ENCODE peak calls at places on chromosomes 5 and 9, in seven cellular contexts. T is dorsolateral prefrontal cortex, L is endothelial cell, G is A549, K is neural crest cell, E is fibroblast of lung, Z is mammary epithelial cell. A is an unnamed sample.
A peak's percentile ranks its signal among the peaks of the same experiment; 100 is the strongest.

GRCh38 chr5:173232499-173233346 is 2.3 kb downstream of the NKX2-5 start:
- DNase-seq in T (no peak), L (peak; percentile 43), G (no peak), K (no peak), E (no peak), Z (no peak), A (peak; percentile 78)

GRCh38 chr5:36861820-36862219 is 14.7 kb upstream of the NIPBL start:
- DNase-seq in T (no peak), L (no peak), G (no peak), K (no peak), E (peak; percentile 36), Z (no peak), A (no peak)

GRCh38 chr5:133130387-133131118 is 78.7 kb downstream of the HSPA4 start:
- DNase-seq in T (no peak), L (no peak), G (no peak), K (no peak), E (no peak), Z (peak; percentile 47), A (no peak)

GRCh38 chr9:134560206-134560605 is 81.4 kb upstream of the COL5A1 start:
- DNase-seq in T (no peak), L (no peak), G (no peak), K (no peak), E (no peak), Z (no peak), A (peak; percentile 12)

GRCh38 chr5:135189024-135189423 is 155.0 kb upstream of the PITX1 start:
- DNase-seq in T (no peak), L (no peak), G (no peak), K (no peak), E (no peak), Z (no peak), A (no peak)

GRCh38 chr5:176797456-176798093 is 12.8 kb upstream of the UNC5A start:
- DNase-seq in T (no peak), L (no peak), G (no peak), K (no peak), E (no peak), Z (no peak), A (no peak)

GRCh38 chr9:127546125-127546832 is 65.8 kb upstream of the STXBP1 start:
- DNase-seq in T (no peak), L (no peak), G (peak; percentile 49), K (no peak), E (no peak), Z (no peak), A (no peak)

GRCh38 chr5:151408633-151409243 is 38.7 kb upstream of the SLC36A1 start:
- DNase-seq in T (no peak), L (no peak), G (peak; percentile 23), K (no peak), E (no peak), Z (no peak), A (no peak)

GRCh38 chr5:31361234-31361633 is 167.7 kb downstream of the CDH6 start:
- DNase-seq in T (no peak), L (no peak), G (no peak), K (no peak), E (peak; percentile 63), Z (peak; percentile 57), A (no peak)

GRCh38 chr5:33400675-33401074 is 40.1 kb upstream of the TARS1 start:
- DNase-seq in T (no peak), L (peak; percentile 7), G (no peak), K (no peak), E (no peak), Z (no peak), A (no peak)

GRCh38 chr5:170138273-170138672 is 32.6 kb downstream of the FOXI1 start:
- DNase-seq in T (no peak), L (no peak), G (no peak), K (no peak), E (no peak), Z (no peak), A (no peak)

GRCh38 chr9:92964607-92964975 is 17.3 kb downstream of the FGD3 start:
- DNase-seq in T (no peak), L (no peak), G (no peak), K (no peak), E (no peak), Z (no peak), A (peak; percentile 41)

DNA sequence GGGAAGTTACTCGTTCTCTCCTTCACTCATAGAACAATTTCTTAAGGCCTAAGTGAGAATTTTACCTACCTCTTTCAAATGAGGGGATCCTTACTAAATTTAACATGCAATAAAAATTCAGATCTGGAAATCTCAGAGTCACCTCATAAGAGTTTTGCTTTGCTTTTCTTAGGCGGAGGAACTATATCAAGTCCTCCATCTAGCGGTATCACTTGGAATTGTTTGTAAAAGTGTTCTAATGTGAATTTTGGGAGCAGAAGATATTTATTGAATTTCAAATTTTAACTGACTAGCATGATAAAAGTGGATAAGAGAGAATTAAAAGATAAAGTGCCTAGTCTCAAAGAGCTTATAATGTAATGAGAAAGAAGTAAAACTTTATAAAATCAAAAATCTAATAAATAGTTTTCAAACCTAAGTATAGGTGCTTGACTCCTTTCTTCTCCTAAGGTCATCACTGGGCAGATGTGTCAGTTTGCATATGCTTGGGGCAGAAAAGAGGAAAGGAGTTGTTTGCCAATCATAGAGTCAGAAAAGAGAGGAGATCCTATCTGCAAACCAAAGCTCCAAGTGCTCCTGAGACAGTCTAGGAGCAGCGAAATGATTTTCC is 145.7 kb upstream of the DAB2 start:
- DNase-seq in T (no peak), L (no peak), G (peak; percentile 50), K (no peak), E (peak; percentile 70), Z (peak; percentile 28), A (no peak)
- TF ChIP-seq CTCF in T (peak; percentile 53), L (peak; percentile 76), G (peak; percentile 80), K (peak; percentile 76), E (peak; percentile 50), Z (peak; percentile 69), A (peak; percentile 87)

GRCh38 chr5:175713930-175714329 is 56.1 kb downstream of the HRH2 start:
- DNase-seq in T (no peak), L (no peak), G (no peak), K (no peak), E (no peak), Z (no peak), A (peak; percentile 7)

GRCh38 chr5:175714686-175715085 is 56.8 kb downstream of the HRH2 start:
- DNase-seq in T (no peak), L (no peak), G (no peak), K (no peak), E (no peak), Z (no peak), A (peak; percentile 11)

GRCh38 chr5:175715627-175716522 is 58.0 kb downstream of the HRH2 start:
- DNase-seq in T (no peak), L (no peak), G (no peak), K (no peak), E (no peak), Z (no peak), A (peak; percentile 25)

GRCh38 chr5:175717837-175718236 is 60.0 kb downstream of the HRH2 start:
- DNase-seq in T (no peak), L (no peak), G (no peak), K (no peak), E (no peak), Z (no peak), A (peak; percentile 30)

DNA sequence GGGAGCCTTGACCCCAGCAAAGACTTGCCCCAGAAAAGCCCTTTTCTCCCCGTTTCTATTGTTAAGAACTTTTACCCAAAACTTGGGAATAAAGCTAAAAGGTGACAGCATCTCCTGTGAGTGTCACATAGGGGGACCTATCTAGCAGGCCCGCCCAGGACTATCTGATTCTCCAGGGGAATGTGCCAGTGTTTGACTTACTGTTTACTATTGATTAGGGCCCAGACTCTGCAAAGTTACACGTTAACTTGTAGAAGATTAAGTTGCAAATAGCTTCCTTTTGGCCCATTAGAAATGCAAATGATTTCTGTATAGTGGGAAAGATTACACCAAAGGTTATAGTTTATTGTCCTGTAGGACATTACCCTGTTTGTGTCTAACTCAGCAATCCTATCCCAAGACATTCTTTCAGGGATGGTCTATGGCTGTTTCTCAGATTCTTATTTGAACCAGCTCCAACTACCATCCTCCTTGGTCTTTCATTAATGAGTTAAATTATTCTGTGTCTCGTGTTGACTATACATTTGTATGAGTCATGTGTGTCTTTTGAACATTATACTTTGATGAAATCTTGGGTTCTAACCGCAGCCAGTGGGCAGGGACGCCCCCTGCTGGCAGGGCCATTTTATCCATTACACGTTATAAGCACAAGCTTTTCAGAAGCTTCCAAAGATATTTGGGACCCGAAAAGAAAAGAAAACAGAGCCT is 60.7 kb downstream of the HRH2 start:
- DNase-seq in T (no peak), L (peak; percentile 59), G (peak; percentile 42), K (peak; percentile 29), E (no peak), Z (peak; percentile 41), A (peak; percentile 79)
- TF ChIP-seq CTCF in T (peak; percentile 46), L (peak; percentile 86), G (peak; percentile 67), K (peak; percentile 77), E (no peak), Z (peak; percentile 73), A (peak; percentile 98)

GRCh38 chr5:116234681-116235080 is 149.9 kb downstream of the COMMD10 start:
- DNase-seq in T (no peak), L (no peak), G (no peak), K (no peak), E (no peak), Z (no peak), A (peak; percentile 38)

GRCh38 chr5:116242363-116242762 is 157.5 kb downstream of the COMMD10 start:
- DNase-seq in T (no peak), L (no peak), G (no peak), K (no peak), E (peak; percentile 66), Z (no peak), A (no peak)

GRCh38 chr5:116237917-116238502 is 153.2 kb downstream of the COMMD10 start:
- DNase-seq in T (no peak), L (no peak), G (peak; percentile 16), K (no peak), E (no peak), Z (no peak), A (no peak)
- TF ChIP-seq CTCF in T (no peak), L (peak; percentile 62), G (no peak), K (peak; percentile 50), E (peak; percentile 23), Z (peak; percentile 10), A (peak; percentile 66)

GRCh38 chr5:35246411-35246810 is 16.1 kb upstream of the PRLR start:
- DNase-seq in T (no peak), L (no peak), G (no peak), K (no peak), E (no peak), Z (no peak), A (no peak)
- TF ChIP-seq CTCF in T (no peak), L (no peak), G (no peak), K (peak; percentile 55), E (no peak), Z (no peak), A (peak; percentile 64)

GRCh38 chr5:172165465-172165864 is 22.6 kb downstream of the STK10 start:
- DNase-seq in T (no peak), L (no peak), G (no peak), K (no peak), E (no peak), Z (no peak), A (no peak)

GRCh38 chr5:172160506-172160905 is 27.5 kb downstream of the STK10 start:
- DNase-seq in T (no peak), L (no peak), G (no peak), K (no peak), E (no peak), Z (no peak), A (no peak)

GRCh38 chr5:172164773-172165212 is 23.2 kb downstream of the STK10 start:
- DNase-seq in T (no peak), L (no peak), G (no peak), K (peak; percentile 57), E (peak; percentile 50), Z (peak; percentile 58), A (no peak)

GRCh38 chr5:172163346-172163745 is 24.7 kb downstream of the STK10 start:
- DNase-seq in T (peak; percentile 86), L (no peak), G (no peak), K (no peak), E (no peak), Z (no peak), A (no peak)

GRCh38 chr5:172162348-172162747 is 25.7 kb downstream of the STK10 start:
- DNase-seq in T (no peak), L (no peak), G (peak; percentile 38), K (no peak), E (peak; percentile 28), Z (no peak), A (peak; percentile 31)
- TF ChIP-seq CTCF in T (no peak), L (no peak), G (no peak), K (peak; percentile 38), E (peak; percentile 9), Z (peak; percentile 11), A (peak; percentile 28)

A was measured in endodermal cell.